ENCODE peak calls at places on chromosomes 3 and 15, in five cellular contexts. J is stomach, M is fibroblast of lung, B is mucosa of descending colon, A is sigmoid colon. L is an unnamed sample.

GRCh38 chr3:122077293-122078234 is 22.4 kb downstream of the CD86 start:
- DNase-seq in B (no peak), J (no peak), M (no peak), A (no peak), L (no peak)

GRCh38 chr3:195900426-195901355 is 7.7 kb downstream of the TNK2 start:
- DNase-seq in J (peak; percentile 46), B (no peak), M (peak; percentile 56), A (peak; percentile 80), L (peak; percentile 47)

GRCh38 chr15:78149805-78150751 is 916 bp downstream of the IDH3A start:
- DNase-seq in B (peak; percentile 53), M (peak; percentile 11), A (no peak), J (no peak), L (no peak)

GRCh38 chr3:45132568-45133211 is 13.5 kb downstream of the CDCP1 start:
- DNase-seq in J (no peak), B (no peak), A (no peak), M (no peak), L (no peak)

GRCh38 chr3:110542552-110543164 is 529.0 kb upstream of the NECTIN3 start:
- DNase-seq in J (no peak), A (no peak), M (peak; percentile 30), B (no peak), L (no peak)

GRCh38 chr3:107421170-107421792 is 44.0 kb downstream of the CCDC54 start:
- DNase-seq in J (no peak), B (peak; percentile 18), M (peak; percentile 82), A (no peak), L (peak; percentile 28)

GRCh38 chr3:38507120-38507519 is 11.0 kb downstream of the EXOG start:
- DNase-seq in A (no peak), B (no peak), J (no peak), M (no peak), L (no peak)

GRCh38 chr3:119588112-119588511 is 8.8 kb downstream of the ADPRH start:
- DNase-seq in J (peak; percentile 41), B (peak; percentile 64), M (no peak), A (peak; percentile 78), L (peak; percentile 16)

GRCh38 chr3:174737966-174738365 is 121.2 kb upstream of the NAALADL2 start:
- DNase-seq in J (no peak), M (peak; percentile 41), A (no peak), B (no peak), L (no peak)

GRCh38 chr3:65569845-65570405 is 468.8 kb downstream of the MAGI1 start:
- DNase-seq in B (no peak), A (no peak), M (no peak), J (no peak), L (no peak)
- TF ChIP-seq CTCF in B (no peak), A (no peak), M (peak; percentile 31), J (no peak), L (no peak)

GRCh38 chr15:33215941-33216872 is 21.7 kb upstream of the FMN1 start:
- DNase-seq in J (no peak), B (peak; percentile 11), M (peak; percentile 37), A (no peak), L (no peak)
- TF ChIP-seq CTCF in J (no peak), B (no peak), M (peak; percentile 69), A (no peak), L (no peak)

GRCh38 chr15:90211009-90211408 is 9.9 kb downstream of the SEMA4B start:
- DNase-seq in A (no peak), M (no peak), J (no peak), B (no peak), L (no peak)
- TF ChIP-seq CTCF in A (no peak), M (no peak), J (no peak), B (no peak), L (no peak)

DNA sequence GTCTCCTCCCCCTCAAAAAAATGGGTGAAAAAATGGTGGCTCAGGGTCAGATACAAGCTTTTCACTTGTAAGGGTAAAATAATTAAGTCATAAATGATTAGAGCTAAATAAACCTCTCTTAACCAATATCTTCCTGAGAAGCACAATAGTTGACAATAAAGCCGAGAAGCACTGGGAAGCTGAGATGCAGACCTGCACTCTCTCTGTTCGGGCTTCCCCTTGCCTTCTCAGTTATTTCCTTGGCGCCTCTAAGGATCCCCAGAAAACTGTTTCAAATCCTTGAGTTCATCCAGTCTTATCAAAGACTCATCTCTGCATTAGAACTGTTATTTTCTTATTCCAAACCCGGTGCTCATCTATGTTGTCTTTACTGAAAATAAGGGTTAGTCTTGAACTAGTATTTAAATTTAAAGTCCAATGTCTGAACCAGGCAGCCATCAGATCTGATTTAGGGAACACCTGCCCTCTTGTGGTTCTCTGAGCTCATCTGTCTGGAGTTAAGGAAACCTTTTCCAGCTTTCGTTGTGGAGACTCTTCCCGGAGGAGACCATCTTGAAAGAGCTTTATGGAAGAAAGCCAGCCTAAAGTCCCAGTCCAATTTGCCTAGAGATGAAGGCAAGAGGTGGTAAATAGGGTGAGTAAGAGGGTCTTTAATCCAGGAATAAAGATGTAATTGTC is 256.4 kb upstream of the MCTP2 start:
- DNase-seq in M (peak; percentile 4), A (no peak), B (peak; percentile 35), J (no peak), L (no peak)
- TF ChIP-seq CTCF in M (peak; percentile 4), A (no peak), B (no peak), J (no peak), L (no peak)

GRCh38 chr15:37594431-37594830 is 340.0 kb upstream of the TMCO5A start:
- DNase-seq in A (no peak), B (no peak), M (no peak), J (no peak), L (no peak)

DNA sequence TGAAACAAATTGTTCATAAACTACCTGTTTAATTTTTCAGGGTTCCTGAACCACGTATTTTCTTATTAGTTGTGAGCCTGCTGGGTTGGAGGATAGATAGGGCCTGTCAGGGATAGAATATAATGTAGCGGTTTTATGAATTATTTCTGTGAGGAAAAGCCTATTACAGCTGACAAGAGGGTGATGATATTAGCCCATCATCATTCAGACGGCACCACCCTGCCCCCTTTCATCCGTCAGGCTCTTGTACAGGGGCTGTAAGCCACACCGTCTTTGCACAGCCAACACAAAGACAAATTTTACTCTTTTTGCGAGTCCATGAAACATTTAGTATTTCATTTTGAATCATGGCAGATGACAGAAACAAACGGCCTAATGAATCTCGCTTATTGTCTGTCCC is 335.3 kb upstream of the TMCO5A start:
- DNase-seq in M (no peak), A (no peak), B (no peak), J (no peak), L (no peak)
- TF ChIP-seq CTCF in M (no peak), A (no peak), B (no peak), J (no peak), L (no peak)